ENCODE peak calls at places on chromosomes 7 and 10, in ten cellular contexts. S is midbrain; N is GM13977; R is tibial artery; I is left lung; U is Peyer's patch; G is stimulated activated CD4-positive, alpha-beta T cell treated with anti-CD3 and anti-CD28 coated beads, Interleukin-2, amount 100 ng/mL, for 48 hours; Z is ureter; J is MCF 10A; H is mesendoderm. Y is an unnamed sample.

GRCh38 chr7:107170051-107170661 is 1.4 kb downstream of the HBP1 start:
- DNase-seq in S (no peak), N (peak), R (no peak), I (no peak), U (no peak), G (no peak), Z (no peak), J (no peak), H (no peak), Y (no peak)

GRCh38 chr7:29764227-29764626 is 42.1 kb upstream of the WIPF3 start:
- DNase-seq in S (no peak), N (no peak), R (no peak), I (no peak), U (no peak), G (no peak), Z (no peak), J (peak), H (peak), Y (no peak)

GRCh38 chr7:27751888-27752660 is 12.1 kb downstream of the TAX1BP1 start:
- DNase-seq in S (no peak), N (no peak), R (no peak), I (no peak), U (no peak), G (no peak), Z (no peak), J (no peak), H (no peak), Y (no peak)

GRCh38 chr7:123805287-123805686 is 39.7 kb upstream of the HYAL4 start:
- DNase-seq in S (no peak), N (no peak), R (no peak), I (no peak), U (no peak), G (no peak), Z (no peak), J (no peak), H (no peak), Y (no peak)

GRCh38 chr7:45679516-45679915 is 105.3 kb downstream of the ADCY1 start:
- DNase-seq in S (no peak), N (no peak), R (peak), I (no peak), U (peak), G (no peak), Z (no peak), J (no peak), H (no peak), Y (no peak)

GRCh38 chr7:12244129-12244528 is 33.0 kb downstream of the TMEM106B start:
- DNase-seq in S (no peak), N (no peak), R (no peak), I (peak), U (peak), G (no peak), Z (no peak), J (peak), H (peak), Y (no peak)

GRCh38 chr10:69061305-69062161 is 26.4 kb upstream of the SRGN start:
- DNase-seq in S (peak), N (peak), R (peak), I (peak), U (peak), G (no peak), Z (peak), J (peak), H (no peak), Y (no peak)

GRCh38 chr10:49398000-49398861 is 2.3 kb upstream of the DRGX start:
- DNase-seq in S (no peak), N (peak), R (no peak), I (peak), U (no peak), G (peak), Z (peak), J (no peak), H (peak), Y (peak)

GRCh38 chr7:133240302-133240701 is 12.6 kb upstream of the EXOC4 start:
- DNase-seq in S (no peak), N (no peak), R (no peak), I (no peak), U (no peak), G (no peak), Z (no peak), J (no peak), H (no peak), Y (no peak)

GRCh38 chr10:60419249-60419648 is 29.6 kb upstream of the ANK3 start:
- DNase-seq in S (no peak), N (no peak), R (no peak), I (no peak), U (no peak), G (no peak), Z (no peak), J (no peak), H (no peak), Y (no peak)

GRCh38 chr10:79386637-79387465 is 39.6 kb downstream of the PPIF start:
- DNase-seq in S (no peak), N (no peak), R (peak), I (no peak), U (peak), G (no peak), Z (peak), J (no peak), H (no peak), Y (peak)

GRCh38 chr10:102152545-102152890 is 329 bp downstream of the NOLC1 start:
- DNase-seq in S (no peak), N (no peak), R (no peak), I (no peak), U (no peak), G (peak), Z (no peak), J (no peak), H (no peak), Y (no peak)

GRCh38 chr7:131688738-131689661 is 132.6 kb upstream of the PODXL start:
- DNase-seq in S (peak), N (peak), R (peak), I (peak), U (peak), G (peak), Z (peak), J (peak), H (peak), Y (peak)

GRCh38 chr7:155731375-155731774 is 80.9 kb downstream of the SHH start:
- DNase-seq in S (no peak), N (no peak), R (no peak), I (no peak), U (peak), G (no peak), Z (no peak), J (peak), H (no peak), Y (no peak)

GRCh38 chr10:8331896-8332729 is 277.6 kb downstream of the GATA3 start:
- DNase-seq in S (peak), N (peak), R (peak), I (peak), U (peak), G (peak), Z (peak), J (peak), H (peak), Y (peak)